ENCODE peak calls at places on chromosomes 6 and 20, in seven cellular contexts. B, C, M, W, X, G and Q are unnamed samples.

GRCh38 chr6:24666097-24666615 is 543 bp downstream of the TDP2 start:
- DNase-seq in G (peak; percentile 63), B (peak; percentile 47), M (peak; percentile 49), W (peak; percentile 78), C (peak; percentile 90), X (peak; percentile 54), Q (no peak)

GRCh38 chr6:11848252-11848651 is 69.6 kb upstream of the ADTRP start:
- DNase-seq in C (no peak), X (no peak), W (no peak), G (no peak), M (no peak), B (no peak), Q (no peak)

GRCh38 chr20:49570161-49570827 is 2.4 kb upstream of the PTGIS start:
- DNase-seq in C (no peak), W (no peak), G (no peak), M (no peak), X (no peak), B (no peak), Q (no peak)

GRCh38 chr6:11585426-11586016 is 48.0 kb downstream of the TMEM170B start:
- DNase-seq in C (no peak), G (no peak), M (peak; percentile 75), W (no peak), X (peak; percentile 67), B (peak; percentile 65), Q (no peak)

GRCh38 chr6:78093861-78094360 is 441.1 kb downstream of the MEI4 start:
- DNase-seq in B (peak; percentile 14), X (peak; percentile 31), C (no peak), M (peak; percentile 2), W (no peak), G (no peak), Q (no peak)

GRCh38 chr6:107116328-107116892 is 1.1 kb upstream of the BEND3 start:
- DNase-seq in G (peak; percentile 58), M (peak; percentile 19), C (no peak), X (peak; percentile 62), W (no peak), B (peak; percentile 54), Q (no peak)

GRCh38 chr20:761418-762381 is 6.6 kb downstream of the SLC52A3 start:
- DNase-seq in W (no peak), M (no peak), B (no peak), C (no peak), X (no peak), G (no peak), Q (no peak)

GRCh38 chr6:134138226-134138975 is 86.0 kb upstream of the SLC2A12 start:
- DNase-seq in G (no peak), C (no peak), W (no peak), X (no peak), M (no peak), B (no peak), Q (no peak)

GRCh38 chr6:14396826-14397517 is 279.4 kb downstream of the CD83 start:
- DNase-seq in M (no peak), G (peak; percentile 46), W (no peak), C (peak; percentile 87), X (peak; percentile 40), B (peak; percentile 63), Q (no peak)

GRCh38 chr20:34715384-34715783 is 11.2 kb downstream of the TP53INP2 start:
- DNase-seq in M (no peak), B (no peak), X (peak; percentile 43), G (no peak), C (no peak), W (no peak), Q (no peak)

GRCh38 chr6:41648921-41649320 is 10.7 kb downstream of the MDFI start:
- DNase-seq in W (peak; percentile 39), X (no peak), M (no peak), B (no peak), C (no peak), G (peak; percentile 12), Q (no peak)

GRCh38 chr6:118869350-118869749 is 24.6 kb upstream of the ASF1A start:
- DNase-seq in G (no peak), X (peak; percentile 57), W (no peak), M (no peak), B (peak; percentile 71), C (no peak), Q (no peak)

GRCh38 chr6:90538651-90539050 is 48.2 kb downstream of the MAP3K7 start:
- DNase-seq in B (no peak), M (peak; percentile 68), G (no peak), X (no peak), C (no peak), W (no peak), Q (no peak)

GRCh38 chr6:5094327-5094726 is 9.2 kb downstream of the PPP1R3G start:
- DNase-seq in C (no peak), B (peak; percentile 62), G (no peak), M (peak; percentile 92), W (no peak), X (peak; percentile 67), Q (peak; percentile 91)

GRCh38 chr20:7362601-7363000 is 577.7 kb downstream of the HAO1 start:
- DNase-seq in W (no peak), G (no peak), M (no peak), X (no peak), C (no peak), B (no peak), Q (no peak)

GRCh38 chr20:1119524-1119923 is 1.1 kb downstream of the PSMF1 start:
- DNase-seq in M (no peak), B (no peak), G (no peak), W (no peak), C (no peak), X (no peak), Q (no peak)

GRCh38 chr6:18883851-18884250 is 496.7 kb downstream of the RNF144B start:
- DNase-seq in C (no peak), W (no peak), B (no peak), X (no peak), G (no peak), M (no peak), Q (no peak)

GRCh38 chr6:15089569-15090144 is 156.2 kb upstream of the JARID2 start:
- DNase-seq in C (peak; percentile 81), X (peak; percentile 89), B (peak; percentile 79), M (no peak), W (no peak), G (peak; percentile 72), Q (no peak)

GRCh38 chr6:21132856-21133610 is 460.5 kb upstream of the SOX4 start:
- DNase-seq in B (no peak), C (no peak), G (no peak), W (no peak), M (no peak), X (no peak), Q (no peak)

GRCh38 chr6:68559716-68560115 is 75.4 kb upstream of the ADGRB3 start:
- DNase-seq in B (no peak), G (no peak), W (no peak), M (no peak), X (peak; percentile 1), C (no peak), Q (no peak)

GRCh38 chr6:115415378-115415777 is 645.3 kb downstream of the FRK start:
- DNase-seq in M (no peak), X (no peak), B (no peak), C (no peak), W (no peak), G (no peak), Q (no peak)

GRCh38 chr6:165823609-165824326 is 160.7 kb upstream of the PDE10A start:
- DNase-seq in G (no peak), C (no peak), X (no peak), B (no peak), M (no peak), W (no peak), Q (no peak)

GRCh38 chr6:18477301-18477941 is 90.3 kb downstream of the RNF144B start:
- DNase-seq in G (no peak), M (no peak), W (no peak), B (peak; percentile 29), X (no peak), C (no peak), Q (no peak)

GRCh38 chr6:110491644-110492317 is 15.4 kb upstream of the SLC22A16 start:
- DNase-seq in C (no peak), G (no peak), M (peak; percentile 66), B (peak; percentile 88), W (no peak), X (peak; percentile 87), Q (no peak)

GRCh38 chr20:62167474-62167873 is 15.4 kb upstream of the MTG2 start:
- DNase-seq in W (no peak), G (no peak), X (no peak), C (peak; percentile 76), M (no peak), B (no peak), Q (no peak)

DNA sequence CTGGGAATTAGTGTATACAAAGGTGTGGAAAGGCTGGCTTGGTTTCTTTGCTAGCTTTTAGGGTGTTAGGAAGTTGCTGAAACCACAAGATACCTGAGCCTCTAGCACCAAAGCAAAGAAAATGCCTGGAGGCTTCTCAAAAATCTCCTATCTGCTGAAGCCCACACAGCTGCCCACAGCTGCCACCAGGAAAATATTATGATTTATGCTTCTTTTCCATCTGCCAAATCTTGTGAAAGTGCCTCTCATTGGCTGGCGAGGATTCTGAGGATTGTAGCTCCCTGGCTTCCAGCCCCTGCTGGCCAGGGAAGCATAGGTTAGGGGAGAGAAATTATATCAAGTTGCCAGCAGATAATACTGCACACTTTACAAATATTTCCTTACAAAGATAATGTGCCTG is 98.5 kb downstream of the MRPL14 start:
- DNase-seq in W (no peak), C (no peak), X (no peak), B (no peak), G (no peak), M (no peak), Q (no peak)
- TF ChIP-seq CTCF in W (no peak), C (no peak), X (no peak), B (peak; percentile 4), G (no peak), M (peak; percentile 36), Q (peak; percentile 11)

GRCh38 chr6:158073776-158074175 is 92.1 kb downstream of the SYNJ2 start:
- DNase-seq in B (no peak), G (no peak), C (no peak), W (no peak), X (no peak), M (peak; percentile 17), Q (no peak)
- H3K4me3 ChIP-seq in B (no peak overlapping the region), G (no peak overlapping the region), C (no peak overlapping the region), W (no peak overlapping the region), X (no peak overlapping the region), M (no peak overlapping the region), Q (no peak overlapping the region)

GRCh38 chr6:154167163-154167562 is 128.1 kb downstream of the OPRM1 start:
- DNase-seq in X (no peak), G (peak; percentile 45), C (no peak), M (no peak), W (no peak), B (no peak), Q (no peak)

GRCh38 chr6:154164397-154164796 is 125.4 kb downstream of the OPRM1 start:
- DNase-seq in M (peak; percentile 88), X (no peak), C (no peak), W (no peak), B (no peak), G (no peak), Q (peak; percentile 24)

GRCh38 chr6:154165488-154165887 is 126.4 kb downstream of the OPRM1 start:
- DNase-seq in B (no peak), M (no peak), C (no peak), G (no peak), X (no peak), W (no peak), Q (no peak)

GRCh38 chr6:154169193-154169847 is 130.3 kb downstream of the OPRM1 start:
- DNase-seq in X (no peak), B (no peak), W (no peak), C (no peak), G (peak; percentile 62), M (no peak), Q (no peak)

GRCh38 chr6:154166140-154166539 is 127.1 kb downstream of the OPRM1 start:
- DNase-seq in C (no peak), B (no peak), G (peak; percentile 44), M (no peak), X (peak; percentile 21), W (no peak), Q (no peak)
- TF ChIP-seq CTCF in C (no peak), B (no peak), G (no peak), M (no peak), X (no peak), W (no peak), Q (no peak)

GRCh38 chr6:2222275-2222842 is 23.0 kb downstream of the GMDS start:
- DNase-seq in M (no peak), X (peak; percentile 50), B (peak; percentile 46), C (no peak), W (no peak), G (no peak), Q (no peak)
- H3K4me3 ChIP-seq in M (peak overlapping the region; percentile 65), X (peak overlapping the region; percentile 31), B (peak overlapping the region; percentile 30), C (peak overlapping the region; percentile 69), W (peak overlapping the region; percentile 97), G (peak overlapping the region; percentile 56), Q (no peak overlapping the region)